ENCODE peak calls at places on chromosome 6, in eight cellular contexts. One of them, this sample, is unnamed.

GRCh38 chr6:111552241-111552744 is 53.4 kb downstream of the TRAF3IP2 start:
- DNase-seq in body of pancreas: peak; percentile 75
- DNase-seq in amygdala: peak; percentile 54
- DNase-seq in cardiac muscle cell: peak; percentile 95
- DNase-seq in KBM-7: peak; percentile 84
- DNase-seq in HCT116: no peak
- DNase-seq in activated T-helper 1 cell treated with anti-CD3 and anti-CD28 coated beads, Interleukin-2, amount 50 U/mL, for 16 hours: no peak
- DNase-seq in NAMALWA: no peak
- DNase-seq in this sample: peak; percentile 86

GRCh38 chr6:129748901-129749748 is 39.1 kb upstream of the ARHGAP18 start:
- DNase-seq in body of pancreas: no peak
- DNase-seq in amygdala: no peak
- DNase-seq in cardiac muscle cell: no peak
- DNase-seq in KBM-7: no peak
- DNase-seq in HCT116: peak; percentile 86
- DNase-seq in activated T-helper 1 cell treated with anti-CD3 and anti-CD28 coated beads, Interleukin-2, amount 50 U/mL, for 16 hours: no peak
- DNase-seq in NAMALWA: peak; percentile 25
- DNase-seq in this sample: peak; percentile 80

GRCh38 chr6:52216932-52217331 is 27.4 kb downstream of the IL17F start:
- DNase-seq in body of pancreas: no peak
- DNase-seq in amygdala: no peak
- DNase-seq in cardiac muscle cell: no peak
- DNase-seq in KBM-7: no peak
- DNase-seq in HCT116: no peak
- DNase-seq in activated T-helper 1 cell treated with anti-CD3 and anti-CD28 coated beads, Interleukin-2, amount 50 U/mL, for 16 hours: no peak
- DNase-seq in NAMALWA: no peak
- DNase-seq in this sample: no peak

GRCh38 chr6:130233332-130233731 is 10.6 kb upstream of the SAMD3 start:
- DNase-seq in body of pancreas: no peak
- DNase-seq in amygdala: no peak
- DNase-seq in cardiac muscle cell: no peak
- DNase-seq in KBM-7: no peak
- DNase-seq in HCT116: no peak
- DNase-seq in activated T-helper 1 cell treated with anti-CD3 and anti-CD28 coated beads, Interleukin-2, amount 50 U/mL, for 16 hours: no peak
- DNase-seq in NAMALWA: no peak
- DNase-seq in this sample: no peak

GRCh38 chr6:116115781-116116180 is 10.2 kb downstream of the COL10A1 start:
- DNase-seq in body of pancreas: no peak
- DNase-seq in amygdala: no peak
- DNase-seq in cardiac muscle cell: no peak
- DNase-seq in KBM-7: peak; percentile 18
- DNase-seq in HCT116: no peak
- DNase-seq in activated T-helper 1 cell treated with anti-CD3 and anti-CD28 coated beads, Interleukin-2, amount 50 U/mL, for 16 hours: no peak
- DNase-seq in NAMALWA: peak; percentile 14
- DNase-seq in this sample: no peak

GRCh38 chr6:32882879-32883250 is 28.9 kb downstream of the PSMB9 start:
- DNase-seq in body of pancreas: no peak
- DNase-seq in amygdala: no peak
- DNase-seq in cardiac muscle cell: no peak
- DNase-seq in KBM-7: no peak
- DNase-seq in HCT116: no peak
- DNase-seq in activated T-helper 1 cell treated with anti-CD3 and anti-CD28 coated beads, Interleukin-2, amount 50 U/mL, for 16 hours: no peak
- DNase-seq in NAMALWA: no peak
- DNase-seq in this sample: peak; percentile 85

GRCh38 chr6:136880748-136881460 is 41.2 kb upstream of the SLC35D3 start:
- DNase-seq in body of pancreas: no peak
- DNase-seq in amygdala: no peak
- DNase-seq in cardiac muscle cell: no peak
- DNase-seq in KBM-7: no peak
- DNase-seq in HCT116: no peak
- DNase-seq in activated T-helper 1 cell treated with anti-CD3 and anti-CD28 coated beads, Interleukin-2, amount 50 U/mL, for 16 hours: no peak
- DNase-seq in NAMALWA: no peak
- DNase-seq in this sample: no peak

GRCh38 chr6:15396808-15397207 is 150.9 kb downstream of the JARID2 start:
- DNase-seq in body of pancreas: no peak
- DNase-seq in amygdala: no peak
- DNase-seq in cardiac muscle cell: no peak
- DNase-seq in KBM-7: no peak
- DNase-seq in HCT116: no peak
- DNase-seq in activated T-helper 1 cell treated with anti-CD3 and anti-CD28 coated beads, Interleukin-2, amount 50 U/mL, for 16 hours: no peak
- DNase-seq in NAMALWA: no peak
- DNase-seq in this sample: no peak

GRCh38 chr6:53300656-53301551 is 47.8 kb downstream of the ELOVL5 start:
- DNase-seq in body of pancreas: no peak
- DNase-seq in amygdala: no peak
- DNase-seq in cardiac muscle cell: peak; percentile 15
- DNase-seq in KBM-7: peak; percentile 35
- DNase-seq in HCT116: no peak
- DNase-seq in activated T-helper 1 cell treated with anti-CD3 and anti-CD28 coated beads, Interleukin-2, amount 50 U/mL, for 16 hours: no peak
- DNase-seq in NAMALWA: no peak
- DNase-seq in this sample: no peak

GRCh38 chr6:136613477-136613876 is 63.3 kb upstream of the MAP7 start:
- DNase-seq in body of pancreas: no peak
- DNase-seq in amygdala: no peak
- DNase-seq in cardiac muscle cell: no peak
- DNase-seq in KBM-7: no peak
- DNase-seq in HCT116: no peak
- DNase-seq in activated T-helper 1 cell treated with anti-CD3 and anti-CD28 coated beads, Interleukin-2, amount 50 U/mL, for 16 hours: no peak
- DNase-seq in NAMALWA: no peak
- DNase-seq in this sample: no peak

GRCh38 chr6:8441452-8441851 is 6.1 kb upstream of the SLC35B3 start:
- DNase-seq in body of pancreas: no peak
- DNase-seq in amygdala: no peak
- DNase-seq in cardiac muscle cell: peak; percentile 82
- DNase-seq in KBM-7: no peak
- DNase-seq in HCT116: no peak
- DNase-seq in activated T-helper 1 cell treated with anti-CD3 and anti-CD28 coated beads, Interleukin-2, amount 50 U/mL, for 16 hours: no peak
- DNase-seq in NAMALWA: no peak
- DNase-seq in this sample: no peak

GRCh38 chr6:133396630-133397335 is 155.6 kb downstream of the EYA4 start:
- DNase-seq in body of pancreas: no peak
- DNase-seq in amygdala: no peak
- DNase-seq in cardiac muscle cell: no peak
- DNase-seq in KBM-7: no peak
- DNase-seq in HCT116: no peak
- DNase-seq in activated T-helper 1 cell treated with anti-CD3 and anti-CD28 coated beads, Interleukin-2, amount 50 U/mL, for 16 hours: no peak
- DNase-seq in NAMALWA: no peak
- DNase-seq in this sample: no peak

GRCh38 chr6:34922177-34922663 is 33.2 kb downstream of the ANKS1A start:
- DNase-seq in body of pancreas: no peak
- DNase-seq in amygdala: no peak
- DNase-seq in cardiac muscle cell: no peak
- DNase-seq in KBM-7: no peak
- DNase-seq in HCT116: no peak
- DNase-seq in activated T-helper 1 cell treated with anti-CD3 and anti-CD28 coated beads, Interleukin-2, amount 50 U/mL, for 16 hours: no peak
- DNase-seq in NAMALWA: no peak
- DNase-seq in this sample: peak; percentile 84

GRCh38 chr6:32173051-32173727 is 2.7 kb downstream of the AGPAT1 start:
- DNase-seq in body of pancreas: no peak
- DNase-seq in amygdala: no peak
- DNase-seq in cardiac muscle cell: no peak
- DNase-seq in KBM-7: no peak
- DNase-seq in HCT116: no peak
- DNase-seq in activated T-helper 1 cell treated with anti-CD3 and anti-CD28 coated beads, Interleukin-2, amount 50 U/mL, for 16 hours: no peak
- DNase-seq in NAMALWA: no peak
- DNase-seq in this sample: no peak

GRCh38 chr6:132130530-132131298 is 179.5 kb upstream of the CCN2 start:
- DNase-seq in body of pancreas: no peak
- DNase-seq in amygdala: no peak
- DNase-seq in cardiac muscle cell: no peak
- DNase-seq in KBM-7: peak; percentile 15
- DNase-seq in HCT116: no peak
- DNase-seq in activated T-helper 1 cell treated with anti-CD3 and anti-CD28 coated beads, Interleukin-2, amount 50 U/mL, for 16 hours: no peak
- DNase-seq in NAMALWA: peak; percentile 47
- DNase-seq in this sample: no peak

GRCh38 chr6:80607814-80608391 is 501.4 kb downstream of the BCKDHB start:
- DNase-seq in body of pancreas: no peak
- DNase-seq in amygdala: no peak
- DNase-seq in cardiac muscle cell: no peak
- DNase-seq in KBM-7: no peak
- DNase-seq in HCT116: no peak
- DNase-seq in activated T-helper 1 cell treated with anti-CD3 and anti-CD28 coated beads, Interleukin-2, amount 50 U/mL, for 16 hours: no peak
- DNase-seq in NAMALWA: no peak
- DNase-seq in this sample: peak; percentile 86

GRCh38 chr6:87714093-87714809 is 12.2 kb upstream of the AKIRIN2 start:
- DNase-seq in body of pancreas: no peak
- DNase-seq in amygdala: no peak
- DNase-seq in cardiac muscle cell: no peak
- DNase-seq in KBM-7: no peak
- DNase-seq in HCT116: no peak
- DNase-seq in activated T-helper 1 cell treated with anti-CD3 and anti-CD28 coated beads, Interleukin-2, amount 50 U/mL, for 16 hours: no peak
- DNase-seq in NAMALWA: no peak
- DNase-seq in this sample: peak; percentile 97

GRCh38 chr6:116386581-116387299 is 16.0 kb downstream of the DSE start:
- DNase-seq in body of pancreas: no peak
- DNase-seq in amygdala: no peak
- DNase-seq in cardiac muscle cell: no peak
- DNase-seq in KBM-7: no peak
- DNase-seq in HCT116: peak; percentile 49
- DNase-seq in activated T-helper 1 cell treated with anti-CD3 and anti-CD28 coated beads, Interleukin-2, amount 50 U/mL, for 16 hours: no peak
- DNase-seq in NAMALWA: no peak
- DNase-seq in this sample: peak; percentile 85

GRCh38 chr6:20332441-20333006 is 69.2 kb upstream of the E2F3 start:
- DNase-seq in body of pancreas: no peak
- DNase-seq in amygdala: no peak
- DNase-seq in cardiac muscle cell: peak; percentile 9
- DNase-seq in KBM-7: no peak
- DNase-seq in HCT116: no peak
- DNase-seq in activated T-helper 1 cell treated with anti-CD3 and anti-CD28 coated beads, Interleukin-2, amount 50 U/mL, for 16 hours: no peak
- DNase-seq in NAMALWA: no peak
- DNase-seq in this sample: no peak

GRCh38 chr6:125867483-125867935 is 76.7 kb downstream of the NCOA7 start:
- DNase-seq in body of pancreas: no peak
- DNase-seq in amygdala: no peak
- DNase-seq in cardiac muscle cell: no peak
- DNase-seq in KBM-7: no peak
- DNase-seq in HCT116: peak; percentile 47
- DNase-seq in activated T-helper 1 cell treated with anti-CD3 and anti-CD28 coated beads, Interleukin-2, amount 50 U/mL, for 16 hours: no peak
- DNase-seq in NAMALWA: no peak
- DNase-seq in this sample: peak; percentile 98

GRCh38 chr6:165668951-165669350 is 5.9 kb upstream of the PDE10A start:
- DNase-seq in body of pancreas: no peak
- DNase-seq in amygdala: no peak
- DNase-seq in cardiac muscle cell: no peak
- DNase-seq in KBM-7: no peak
- DNase-seq in HCT116: no peak
- DNase-seq in activated T-helper 1 cell treated with anti-CD3 and anti-CD28 coated beads, Interleukin-2, amount 50 U/mL, for 16 hours: no peak
- DNase-seq in NAMALWA: no peak
- DNase-seq in this sample: no peak

GRCh38 chr6:80618953-80619352 is 512.5 kb downstream of the BCKDHB start:
- DNase-seq in body of pancreas: no peak
- DNase-seq in amygdala: no peak
- DNase-seq in cardiac muscle cell: no peak
- DNase-seq in KBM-7: no peak
- DNase-seq in HCT116: no peak
- DNase-seq in activated T-helper 1 cell treated with anti-CD3 and anti-CD28 coated beads, Interleukin-2, amount 50 U/mL, for 16 hours: no peak
- DNase-seq in NAMALWA: no peak
- DNase-seq in this sample: peak; percentile 60

GRCh38 chr6:26345832-26346231 is 19.2 kb upstream of the BTN3A2 start:
- DNase-seq in body of pancreas: no peak
- DNase-seq in amygdala: no peak
- DNase-seq in cardiac muscle cell: no peak
- DNase-seq in KBM-7: no peak
- DNase-seq in HCT116: no peak
- DNase-seq in activated T-helper 1 cell treated with anti-CD3 and anti-CD28 coated beads, Interleukin-2, amount 50 U/mL, for 16 hours: no peak
- DNase-seq in NAMALWA: no peak
- DNase-seq in this sample: no peak

GRCh38 chr6:82144007-82144851 is 103.3 kb downstream of the IBTK start:
- DNase-seq in body of pancreas: no peak
- DNase-seq in amygdala: no peak
- DNase-seq in cardiac muscle cell: peak; percentile 37
- DNase-seq in KBM-7: no peak
- DNase-seq in HCT116: peak; percentile 75
- DNase-seq in activated T-helper 1 cell treated with anti-CD3 and anti-CD28 coated beads, Interleukin-2, amount 50 U/mL, for 16 hours: no peak
- DNase-seq in NAMALWA: no peak
- DNase-seq in this sample: peak; percentile 95